ENCODE peak calls at places on chromosomes 13 and 19, in four cellular contexts. G is HCT116, Q is body of pancreas, O is heart right ventricle. S is an unnamed sample.

GRCh38 chr19:48852292-48852691 is 16.0 kb upstream of the HSD17B14 start:
- DNase-seq in O (no peak), Q (no peak), G (no peak), S (no peak)

GRCh38 chr13:81383441-81383840 is 1042.5 kb upstream of the SPRY2 start:
- DNase-seq in O (no peak), Q (no peak), G (no peak), S (no peak)

GRCh38 chr19:55461974-55462628 is 659 bp upstream of the ISOC2 start:
- DNase-seq in Q (no peak), G (no peak), O (no peak), S (no peak)

GRCh38 chr13:72760189-72760588 is 21.5 kb downstream of the DIS3 start:
- DNase-seq in G (no peak), O (no peak), Q (no peak), S (no peak)

GRCh38 chr19:42325896-42326771 is 699 bp downstream of the MEGF8 start:
- DNase-seq in Q (no peak), O (no peak), G (no peak), S (no peak)

GRCh38 chr19:37931941-37932655 is 25.1 kb downstream of the SIPA1L3 start:
- DNase-seq in G (peak; percentile 65), O (peak; percentile 8), Q (peak; percentile 92), S (peak; percentile 94)

GRCh38 chr19:41599175-41599966 is 23.4 kb downstream of the CEACAM21 start:
- DNase-seq in O (no peak), G (no peak), Q (no peak), S (no peak)

GRCh38 chr13:99275093-99275469 is 16.9 kb upstream of the GPR18 start:
- DNase-seq in G (no peak), O (no peak), Q (no peak), S (no peak)

GRCh38 chr13:102999498-102999897 is 66.7 kb downstream of the SLC10A2 start:
- DNase-seq in Q (no peak), G (no peak), O (no peak), S (no peak)

GRCh38 chr19:49338023-49338677 is 2.9 kb downstream of the CD37 start:
- DNase-seq in G (no peak), O (no peak), Q (no peak), S (no peak)

GRCh38 chr13:95480131-95480545 is 72.4 kb upstream of the CLDN10 start:
- DNase-seq in G (no peak), Q (no peak), O (peak; percentile 5), S (peak; percentile 64)

GRCh38 chr13:105030851-105031250 is 1504.6 kb downstream of the EFNB2 start:
- DNase-seq in Q (no peak), O (no peak), G (no peak), S (no peak)

GRCh38 chr13:103188688-103189326 is 122.6 kb upstream of the SLC10A2 start:
- DNase-seq in O (no peak), G (no peak), Q (no peak), S (no peak)

GRCh38 chr19:35073941-35074340 is 32.4 kb downstream of the HPN start:
- DNase-seq in G (no peak), O (no peak), Q (no peak), S (peak; percentile 39)

GRCh38 chr13:19182536-19182935 is 912 bp upstream of the TUBA3C start:
- DNase-seq in Q (no peak), G (no peak), O (no peak), S (no peak)
- TF ChIP-seq CTCF in Q (no peak), G (no peak), O (no peak), S (no peak)

DNA sequence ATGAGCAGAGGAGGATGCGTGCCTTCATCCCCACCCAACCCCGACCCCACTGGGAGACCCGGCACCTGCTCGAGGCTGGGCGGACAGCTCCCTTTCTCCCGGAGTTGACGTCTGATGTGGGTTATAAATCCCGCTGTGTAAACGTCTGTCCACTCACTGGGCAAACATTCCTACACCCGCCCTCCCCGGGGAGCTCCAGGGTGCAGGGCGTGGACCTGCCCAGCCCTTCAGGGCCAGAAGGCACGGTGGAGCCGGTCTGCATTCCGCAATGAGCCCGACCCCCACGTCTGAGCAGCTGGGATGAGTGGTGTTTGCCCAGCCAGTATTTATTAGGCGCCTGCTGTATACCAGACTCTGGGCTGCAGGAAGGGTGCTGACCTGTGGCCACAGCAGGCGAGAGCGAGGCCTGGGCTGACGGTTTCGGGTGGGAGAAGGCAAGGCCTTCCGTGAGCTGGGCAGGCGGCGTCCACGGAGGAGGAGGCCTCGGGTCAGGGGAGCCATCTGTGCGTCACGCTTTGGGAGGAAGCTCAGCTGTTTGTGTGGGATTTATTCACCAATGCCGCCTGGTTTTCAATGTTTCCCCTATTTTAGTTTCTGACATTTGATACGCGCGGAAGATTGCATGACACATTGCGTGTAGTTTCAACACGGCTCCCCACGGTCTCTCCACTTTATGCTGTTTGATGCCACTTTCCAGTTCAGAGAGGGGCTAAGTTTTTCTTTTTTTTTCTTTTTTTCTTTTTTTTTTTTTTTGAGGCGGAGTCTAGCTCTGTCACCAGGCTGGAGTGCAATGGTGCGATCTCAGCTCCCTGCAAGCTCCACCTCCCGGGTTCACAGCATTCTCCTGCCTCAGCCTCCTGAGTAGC is 2.0 kb downstream of the MISP start:
- DNase-seq in O (no peak), Q (peak; percentile 34), G (peak; percentile 89), S (peak; percentile 87)
- H3K27ac ChIP-seq in O (peak overlapping the region; percentile 35), Q (no peak overlapping the region), G (peak overlapping the region; percentile 83), S (peak overlapping the region; percentile 80)

GRCh38 chr13:111973186-111974064 is 93.5 kb upstream of the SOX1 start:
- DNase-seq in O (no peak), Q (no peak), G (no peak), S (no peak)
- H3K4me3 ChIP-seq in O (no peak overlapping the region), Q (no peak overlapping the region), G (no peak overlapping the region), S (no peak overlapping the region)

DNA sequence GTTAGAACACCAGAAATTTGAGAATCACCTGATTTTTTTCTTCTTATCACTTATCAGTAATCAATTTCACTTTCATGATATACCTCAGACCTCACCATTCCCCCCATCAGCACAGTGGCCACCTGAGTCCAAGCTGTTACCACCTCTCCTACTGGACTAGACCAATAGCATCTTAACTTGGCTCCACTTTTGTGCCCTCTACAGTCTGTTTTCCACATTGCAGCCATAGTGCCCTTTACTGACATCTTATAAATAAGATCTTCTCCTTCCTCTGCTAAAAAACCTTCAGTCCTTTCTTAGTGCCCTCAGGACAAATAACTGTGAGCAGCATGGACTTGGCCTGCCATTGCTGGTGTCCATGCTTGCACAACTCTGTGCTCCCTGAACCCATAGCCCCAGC is 380.7 kb downstream of the LMO7 start:
- DNase-seq in Q (peak; percentile 30), G (peak; percentile 35), O (no peak), S (peak; percentile 16)
- TF ChIP-seq CTCF in Q (no peak), G (peak; percentile 29), O (no peak), S (peak; percentile 36)

DNA sequence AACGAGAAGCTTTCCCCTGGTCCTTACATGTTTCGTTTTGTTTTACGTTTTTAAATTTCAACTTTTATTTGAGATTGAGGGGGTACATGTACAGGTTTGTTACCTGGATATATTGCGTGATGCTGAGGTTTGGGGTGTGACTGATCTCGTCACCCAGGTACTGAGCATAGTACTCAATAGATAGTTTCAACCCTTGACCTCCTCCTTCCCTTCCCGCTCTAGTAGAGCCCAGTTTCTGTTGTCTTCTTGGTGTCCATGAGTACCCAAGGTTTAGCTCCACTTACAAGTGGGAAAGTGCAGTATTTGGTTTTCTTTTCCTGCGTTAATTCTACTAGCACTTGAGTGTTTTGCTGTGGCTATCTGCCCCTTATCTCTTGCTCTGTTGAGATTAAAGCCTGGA is 47.1 kb downstream of the ARHGEF18 start:
- DNase-seq in G (no peak), O (no peak), Q (no peak), S (no peak)
- H3K27ac ChIP-seq in G (peak overlapping the region; percentile 74), O (no peak overlapping the region), Q (peak overlapping the region; percentile 83), S (peak overlapping the region; percentile 91)

GRCh38 chr19:52110780-52111179 is 15.2 kb upstream of the ZNF841 start:
- DNase-seq in G (no peak), Q (no peak), O (no peak), S (no peak)

GRCh38 chr19:52112624-52113023 is 17.1 kb upstream of the ZNF841 start:
- DNase-seq in O (no peak), Q (no peak), G (no peak), S (no peak)

GRCh38 chr19:52120286-52120685 is 19.5 kb downstream of the ZNF616 start:
- DNase-seq in Q (no peak), O (no peak), G (no peak), S (no peak)

GRCh38 chr19:52114691-52115090 is 19.1 kb upstream of the ZNF841 start:
- DNase-seq in Q (no peak), G (no peak), O (no peak), S (no peak)

DNA sequence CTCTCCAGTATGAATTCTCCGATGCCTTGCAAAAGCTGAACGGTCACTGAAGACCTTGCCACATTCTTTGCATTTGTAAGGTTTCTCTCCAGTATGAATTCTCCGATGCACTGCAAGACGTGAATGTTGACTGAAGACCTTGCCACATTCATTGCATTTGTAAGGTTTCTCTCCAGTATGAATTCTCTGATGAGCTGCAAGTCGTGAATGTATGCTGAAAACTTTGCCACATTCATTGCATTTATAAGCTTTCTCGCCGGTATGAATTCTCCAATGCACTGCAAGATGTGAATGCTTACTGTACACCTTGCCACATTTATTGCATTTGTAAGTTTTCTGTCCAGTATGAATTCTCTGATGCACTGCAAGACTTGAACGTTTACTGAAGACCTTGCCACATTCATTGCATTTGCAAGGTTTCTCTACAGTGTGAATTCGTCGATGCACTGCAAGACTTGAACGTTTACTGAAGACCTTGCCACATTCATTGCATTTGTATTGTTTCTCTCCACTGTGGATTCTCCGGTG is 20.0 kb upstream of the ZNF841 start:
- DNase-seq in Q (no peak), O (no peak), G (no peak), S (no peak)
- H3K4me3 ChIP-seq in Q (no peak overlapping the region), O (no peak overlapping the region), G (no peak overlapping the region), S (no peak overlapping the region)

GRCh38 chr19:2611483-2612464 is 90.7 kb downstream of the GNG7 start:
- DNase-seq in Q (no peak), G (no peak), O (no peak), S (peak; percentile 46)
- TF ChIP-seq CTCF in Q (no peak), G (peak; percentile 12), O (no peak), S (no peak)

GRCh38 chr19:36196249-36196648 is 18.2 kb downstream of the ZNF565 start:
- DNase-seq in O (no peak), Q (no peak), G (no peak), S (no peak)

GRCh38 chr19:36198116-36198515 is 16.3 kb downstream of the ZNF565 start:
- DNase-seq in G (no peak), O (no peak), Q (no peak), S (no peak)

GRCh38 chr19:36203293-36203692 is 11.2 kb downstream of the ZNF565 start:
- DNase-seq in O (no peak), Q (no peak), G (no peak), S (no peak)

GRCh38 chr19:36201684-36202083 is 12.8 kb downstream of the ZNF565 start:
- DNase-seq in G (no peak), Q (no peak), O (no peak), S (no peak)
- H3K27ac ChIP-seq in G (no peak overlapping the region), Q (no peak overlapping the region), O (no peak overlapping the region), S (no peak overlapping the region)

DNA sequence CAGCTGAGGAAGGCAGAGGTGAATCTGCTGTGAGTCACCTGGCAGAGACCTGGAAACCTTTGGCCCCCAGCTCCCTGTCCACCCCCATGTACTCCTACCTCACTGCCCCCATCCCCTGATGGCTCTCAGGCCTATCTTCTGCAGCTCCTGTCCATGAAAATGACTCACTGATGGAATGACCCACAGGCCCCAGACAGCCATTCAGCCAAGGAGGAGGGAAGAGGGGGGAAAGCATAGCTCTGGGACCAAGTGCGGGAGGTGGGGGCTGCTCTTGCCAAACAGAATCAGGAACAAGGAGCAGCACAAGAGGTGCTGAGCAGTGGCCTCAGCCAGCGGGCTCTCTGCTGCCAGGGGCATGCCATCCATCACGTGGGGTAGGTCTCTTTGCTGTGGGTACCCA is 111.4 kb upstream of the C1QTNF9B start:
- DNase-seq in O (no peak), Q (no peak), G (no peak), S (no peak)
- H3K4me3 ChIP-seq in O (no peak overlapping the region), Q (no peak overlapping the region), G (no peak overlapping the region), S (no peak overlapping the region)

S was measured in lower lobe of right lung.